ENCODE peak calls at places on chromosome 19, in nine cellular contexts. J, F, U, V, R, P, A, Y and H are unnamed samples.

GRCh38 chr19:29509456-29509855 is 16.3 kb upstream of the VSTM2B start:
- DNase-seq in R (no peak), V (no peak), U (no peak), J (no peak), P (no peak), Y (no peak), A (no peak), F (no peak), H (no peak)

GRCh38 chr19:51026554-51026831 is at the start of gene KLK11:
- DNase-seq in V (no peak), F (no peak), A (no peak), U (peak), Y (no peak), J (no peak), P (no peak), R (no peak), H (no peak)

GRCh38 chr19:7191946-7192691 is 102.1 kb downstream of the INSR start:
- DNase-seq in Y (no peak), F (peak), U (no peak), P (no peak), A (no peak), R (no peak), V (no peak), J (no peak), H (no peak)

GRCh38 chr19:39110263-39110967 is 15.2 kb upstream of the PAK4 start:
- DNase-seq in V (peak), P (peak), Y (no peak), R (peak), A (no peak), U (peak), F (peak), J (peak), H (peak)

GRCh38 chr19:35144600-35145436 is 1.8 kb downstream of the FXYD7 start:
- DNase-seq in F (no peak), R (no peak), U (no peak), A (no peak), P (peak), V (peak), Y (no peak), J (no peak), H (peak)

GRCh38 chr19:50556236-50557008 is 11.8 kb downstream of the LRRC4B start:
- DNase-seq in V (peak), P (peak), A (peak), J (peak), F (peak), Y (peak), R (peak), U (no peak), H (no peak)

GRCh38 chr19:45376045-45376724 is 5.8 kb upstream of the ERCC2 start:
- DNase-seq in A (no peak), R (no peak), V (no peak), U (no peak), Y (no peak), F (no peak), P (no peak), J (no peak), H (peak)

GRCh38 chr19:36973844-36974195 is 57.7 kb downstream of the ZNF568 start:
- DNase-seq in F (no peak), J (no peak), R (no peak), Y (no peak), U (no peak), V (no peak), A (no peak), P (no peak), H (no peak)